ENCODE peak calls at places on chromosomes 1 and 21, in five cellular contexts. Z, I, M, L and E are unnamed samples.

GRCh38 chr1:14790967-14791366 is 192.5 kb downstream of the KAZN start:
- DNase-seq in Z (no peak), I (no peak), M (no peak), L (no peak), E (no peak)

GRCh38 chr1:78210167-78210566 is 164.4 kb downstream of the GIPC2 start:
- DNase-seq in Z (no peak), I (peak), M (no peak), L (no peak), E (no peak)

GRCh38 chr1:81113688-81114087 is 687.0 kb upstream of the ADGRL2 start:
- DNase-seq in Z (no peak), I (peak), M (no peak), L (no peak), E (no peak)

GRCh38 chr21:35053356-35054096 is 4.4 kb upstream of the RUNX1 start:
- DNase-seq in Z (no peak), I (no peak), M (no peak), L (no peak), E (no peak)

GRCh38 chr21:41743321-41744027 is 23.4 kb downstream of the RIPK4 start:
- DNase-seq in Z (no peak), I (no peak), M (no peak), L (no peak), E (no peak)

GRCh38 chr1:221097479-221098281 is 218.4 kb downstream of the HLX start:
- DNase-seq in Z (no peak), I (peak), M (no peak), L (no peak), E (peak)

GRCh38 chr1:143611159-143611558 is 360.6 kb downstream of the FAM72C start:
- DNase-seq in Z (no peak), I (peak), M (no peak), L (no peak), E (peak)

GRCh38 chr1:65068202-65069011 is 79.6 kb upstream of the AK4 start:
- DNase-seq in Z (peak), I (peak), M (no peak), L (no peak), E (no peak)

GRCh38 chr1:99764909-99765308 is 1.5 kb downstream of the FRRS1 start:
- DNase-seq in Z (no peak), I (no peak), M (no peak), L (no peak), E (no peak)

GRCh38 chr1:212470059-212470458 is 37.3 kb downstream of the NENF start:
- DNase-seq in Z (peak), I (peak), M (no peak), L (peak), E (peak)